ENCODE peak calls at places on chromosomes 11 and 22, in six cellular contexts. M is endothelial cell of umbilical vein, C is A549, N is K562, X is HepG2, Q is GM12878. V is an unnamed sample.

GRCh38 chr22:38862375-38863329 is 9.4 kb downstream of the CBX6 start:
- DNase-seq in M (no peak), C (no peak), N (no peak), X (no peak), Q (no peak), V (no peak)

GRCh38 chr11:70621241-70621640 is 222.9 kb downstream of the CTTN start:
- DNase-seq in M (no peak), C (no peak), N (no peak), X (no peak), Q (no peak), V (no peak)

GRCh38 chr11:124864176-124864891 is 898 bp upstream of the ROBO3 start:
- DNase-seq in M (no peak), C (no peak), N (no peak), X (no peak), Q (no peak), V (no peak)

GRCh38 chr22:45671051-45671782 is 417 bp upstream of the ATXN10 start:
- DNase-seq in M (peak; percentile 13), C (no peak), N (no peak), X (no peak), Q (no peak), V (no peak)

GRCh38 chr22:25084405-25085107 is 115.1 kb upstream of the CRYBB3 start:
- DNase-seq in M (no peak), C (no peak), N (no peak), X (no peak), Q (no peak), V (no peak)

GRCh38 chr11:67373916-67374570 is 645 bp upstream of the CLCF1 start:
- DNase-seq in M (peak; percentile 82), C (peak; percentile 96), N (peak; percentile 72), X (peak; percentile 82), Q (no peak), V (peak; percentile 95)

GRCh38 chr22:42863349-42863911 is 6.4 kb upstream of the ARFGAP3 start:
- DNase-seq in M (peak; percentile 19), C (no peak), N (no peak), X (no peak), Q (peak; percentile 46), V (peak; percentile 62)

GRCh38 chr22:29877620-29878019 is 5.4 kb upstream of the MTMR3 start:
- DNase-seq in M (no peak), C (no peak), N (no peak), X (no peak), Q (no peak), V (peak; percentile 25)

GRCh38 chr22:29216873-29217666 is 11.4 kb downstream of the EMID1 start:
- DNase-seq in M (no peak), C (no peak), N (no peak), X (peak; percentile 65), Q (no peak), V (peak; percentile 87)

GRCh38 chr11:117881217-117881616 is 4.8 kb upstream of the FXYD6 start:
- DNase-seq in M (no peak), C (no peak), N (no peak), X (no peak), Q (no peak), V (peak; percentile 43)

GRCh38 chr11:3216027-3216525 is 2.5 kb downstream of the MRGPRG start:
- DNase-seq in M (no peak), C (no peak), N (no peak), X (no peak), Q (no peak), V (no peak)

GRCh38 chr22:47836957-47837356 is 1074.5 kb downstream of the TBC1D22A start:
- DNase-seq in M (no peak), C (no peak), N (no peak), X (no peak), Q (no peak), V (no peak)

GRCh38 chr22:29797351-29797750 is 30.2 kb downstream of the UQCR10 start:
- DNase-seq in M (no peak), C (no peak), N (no peak), X (no peak), Q (peak; percentile 71), V (peak; percentile 61)

GRCh38 chr11:34332524-34332923 is 25.3 kb downstream of the ABTB2 start:
- DNase-seq in M (no peak), C (no peak), N (no peak), X (peak; percentile 80), Q (no peak), V (no peak)

GRCh38 chr11:93744669-93745004 is 3.2 kb downstream of the C11orf54 start:
- DNase-seq in M (no peak), C (no peak), N (no peak), X (peak; percentile 49), Q (no peak), V (no peak)

GRCh38 chr22:19353363-19354131 is 62.0 kb upstream of the CLTCL1 start:
- DNase-seq in M (no peak), C (no peak), N (no peak), X (no peak), Q (no peak), V (no peak)

GRCh38 chr11:60946601-60947265 is 5.2 kb downstream of the SLC15A3 start:
- DNase-seq in M (no peak), C (no peak), N (no peak), X (no peak), Q (no peak), V (no peak)

GRCh38 chr11:29328961-29329441 is 687.8 kb downstream of the KCNA4 start:
- DNase-seq in M (peak; percentile 75), C (peak; percentile 33), N (no peak), X (peak; percentile 35), Q (no peak), V (peak; percentile 27)

DNA sequence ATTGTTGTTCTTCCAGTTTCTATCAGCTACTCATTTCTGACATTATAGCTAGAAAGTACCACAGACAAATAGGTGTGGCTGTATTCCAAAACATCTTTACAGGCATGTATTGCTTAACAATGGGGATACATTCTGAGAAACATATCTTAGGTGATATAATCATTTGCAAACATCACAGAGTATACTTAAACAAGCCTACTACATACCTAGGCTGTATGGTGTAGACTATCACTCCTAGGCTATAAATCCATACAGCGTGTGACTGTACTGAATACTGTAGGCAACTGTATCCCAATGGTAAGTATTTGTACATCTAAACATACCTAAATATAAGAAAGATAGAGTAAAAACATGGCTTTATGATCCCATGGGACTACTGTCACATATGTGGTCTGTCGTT is 231.8 kb downstream of the ETS1 start:
- DNase-seq in M (no peak), C (no peak), N (no peak), X (no peak), Q (no peak), V (no peak)
- TF ChIP-seq MYC in M (no peak), C (no peak), N (no peak), X (no peak), Q (no peak), V (no peak)

GRCh38 chr11:803770-804598 is 1.0 kb downstream of the PIDD1 start:
- DNase-seq in M (no peak), C (no peak), N (no peak), X (no peak), Q (no peak), V (no peak)
- H3K4me3 ChIP-seq in M (peak overlapping the region; percentile 42), C (peak overlapping the region; percentile 60), N (peak overlapping the region; percentile 65), X (peak overlapping the region; percentile 60), Q (peak overlapping the region; percentile 90), V (peak overlapping the region; percentile 55)

GRCh38 chr11:914204-914603 is 3.6 kb upstream of the CHID1 start:
- DNase-seq in M (no peak), C (no peak), N (no peak), X (no peak), Q (no peak), V (no peak)
- TF ChIP-seq MAX in M (no peak), C (no peak), N (no peak), X (no peak), Q (no peak), V (no peak)

GRCh38 chr11:88304352-88304751 is 33.2 kb downstream of the CTSC start:
- DNase-seq in M (no peak), C (no peak), N (no peak), X (no peak), Q (no peak), V (no peak)

GRCh38 chr11:88300888-88301477 is 36.6 kb downstream of the CTSC start:
- DNase-seq in M (no peak), C (no peak), N (no peak), X (no peak), Q (no peak), V (no peak)

GRCh38 chr11:88305430-88305829 is 32.1 kb downstream of the CTSC start:
- DNase-seq in M (no peak), C (no peak), N (no peak), X (no peak), Q (no peak), V (no peak)

GRCh38 chr11:88301478-88302140 is 35.9 kb downstream of the CTSC start:
- DNase-seq in M (no peak), C (no peak), N (no peak), X (no peak), Q (peak; percentile 85), V (no peak)

DNA sequence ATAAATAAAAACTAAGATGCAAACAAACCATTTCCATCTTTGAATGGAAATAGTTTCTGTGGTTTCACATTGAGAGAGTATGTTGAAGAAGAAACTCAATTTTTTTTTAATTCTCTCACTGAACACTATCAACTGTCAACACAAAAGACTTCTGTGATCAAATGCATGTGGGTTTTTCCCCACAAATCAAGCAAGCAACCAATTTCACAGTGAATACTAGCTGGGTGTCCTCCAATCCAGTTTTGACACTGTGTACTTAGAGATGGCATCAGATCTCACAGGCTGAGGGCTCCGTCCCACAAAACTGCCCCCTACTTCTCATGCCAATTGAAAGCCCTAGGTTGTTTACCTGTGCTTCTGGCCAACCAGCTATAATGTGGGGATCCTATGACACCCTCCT is 34.5 kb downstream of the CTSC start:
- DNase-seq in M (no peak), C (no peak), N (no peak), X (no peak), Q (peak; percentile 64), V (no peak)
- TF ChIP-seq MYC in M (no peak), C (no peak), N (no peak), X (no peak), Q (no peak), V (no peak)

GRCh38 chr11:13923182-13923581 is 39.3 kb upstream of the SPON1 start:
- DNase-seq in M (no peak), C (no peak), N (no peak), X (no peak), Q (no peak), V (peak; percentile 5)
- H3K4me3 ChIP-seq in M (no peak overlapping the region), C (no peak overlapping the region), N (no peak overlapping the region), X (no peak overlapping the region), Q (no peak overlapping the region), V (no peak overlapping the region)

V was measured in NB4.